ENCODE peak calls at places on chromosomes 1 and 21, in ten cellular contexts. A, D, S, E, R, U, P, M, J and V are unnamed samples.

GRCh38 chr1:25702101-25702775 is 85.6 kb downstream of the MAN1C1 start:
- DNase-seq in E (no peak), P (no peak), M (no peak), R (no peak), A (no peak), U (no peak), S (no peak), J (peak), D (no peak), V (no peak)

GRCh38 chr1:4837752-4838151 is 183.3 kb downstream of the AJAP1 start:
- DNase-seq in M (no peak), A (no peak), S (no peak), E (no peak), P (no peak), R (no peak), J (no peak), U (no peak), D (no peak), V (no peak)

GRCh38 chr1:232538224-232538942 is 91.5 kb downstream of the SIPA1L2 start:
- DNase-seq in M (no peak), J (peak), D (no peak), S (no peak), A (no peak), P (no peak), U (no peak), E (no peak), R (no peak), V (peak)

GRCh38 chr1:88985692-88986091 is 6.7 kb downstream of the KYAT3 start:
- DNase-seq in E (no peak), M (no peak), U (no peak), A (peak), S (no peak), P (no peak), R (no peak), D (no peak), J (no peak), V (no peak)

GRCh38 chr1:2236695-2237677 is 8.9 kb downstream of the SKI start:
- DNase-seq in D (no peak), P (no peak), M (peak), R (peak), S (no peak), U (peak), A (no peak), E (no peak), J (no peak), V (peak)

GRCh38 chr1:240917976-240918375 is 306.0 kb upstream of the GREM2 start:
- DNase-seq in S (no peak), P (no peak), U (no peak), A (no peak), R (no peak), M (no peak), D (no peak), J (no peak), E (no peak), V (no peak)

GRCh38 chr1:87227651-87228050 is 101.0 kb upstream of the LMO4 start:
- DNase-seq in E (no peak), P (no peak), R (no peak), D (no peak), M (no peak), U (no peak), A (no peak), S (no peak), J (no peak), V (no peak)

GRCh38 chr1:17436380-17437174 is 2.9 kb downstream of the RCC2 start:
- DNase-seq in U (no peak), A (no peak), M (no peak), S (peak), P (peak), J (no peak), R (peak), D (no peak), E (no peak), V (no peak)

GRCh38 chr1:24391882-24392603 is 21.5 kb downstream of the STPG1 start:
- DNase-seq in U (peak), S (peak), E (peak), J (peak), R (peak), M (peak), A (peak), D (peak), P (peak), V (peak)

GRCh38 chr1:8004803-8005573 is 21.1 kb downstream of the ERRFI1 start:
- DNase-seq in S (no peak), J (no peak), U (no peak), R (no peak), D (no peak), E (no peak), M (peak), A (peak), P (peak), V (peak)

GRCh38 chr21:34688145-34688544 is 19.4 kb downstream of the CLIC6 start:
- DNase-seq in E (no peak), P (no peak), S (no peak), R (no peak), M (peak), J (no peak), U (no peak), A (no peak), D (no peak), V (no peak)

GRCh38 chr1:92291372-92291999 is 7.3 kb downstream of the GLMN start:
- DNase-seq in E (no peak), J (peak), A (no peak), M (peak), S (peak), D (peak), R (peak), U (no peak), P (peak), V (peak)

GRCh38 chr21:45454081-45454923 is 49.3 kb downstream of the COL18A1 start:
- DNase-seq in E (no peak), P (no peak), M (no peak), S (no peak), R (no peak), U (no peak), J (no peak), A (no peak), D (no peak), V (no peak)

GRCh38 chr1:67213164-67213563 is 46.9 kb downstream of the IL23R start:
- DNase-seq in J (peak), U (no peak), R (peak), A (peak), D (peak), E (no peak), P (peak), M (peak), S (no peak), V (no peak)

GRCh38 chr1:9382923-9383491 is 90.3 kb downstream of the SPSB1 start:
- DNase-seq in P (no peak), R (no peak), A (no peak), S (no peak), E (no peak), U (no peak), M (no peak), D (no peak), J (no peak), V (no peak)

GRCh38 chr1:30310966-30311742 is 412.2 kb downstream of the MATN1 start:
- DNase-seq in M (no peak), D (no peak), U (no peak), R (no peak), P (no peak), S (no peak), E (no peak), J (no peak), A (no peak), V (no peak)

GRCh38 chr1:61141288-61142044 is 59.1 kb downstream of the NFIA start:
- DNase-seq in P (peak), E (no peak), S (no peak), D (no peak), A (peak), J (no peak), M (peak), U (no peak), R (peak), V (peak)

GRCh38 chr1:203361843-203362524 is 11.1 kb upstream of the FMOD start:
- DNase-seq in S (no peak), U (no peak), D (peak), J (no peak), P (no peak), R (no peak), A (no peak), M (peak), E (no peak), V (no peak)

GRCh38 chr1:173122958-173123852 is 72.5 kb upstream of the TNFSF18 start:
- DNase-seq in S (no peak), U (no peak), R (peak), D (peak), J (peak), M (peak), P (peak), E (no peak), A (peak), V (no peak)

GRCh38 chr1:162696286-162696862 is 64.1 kb downstream of the DDR2 start:
- DNase-seq in U (no peak), D (no peak), A (peak), M (no peak), P (peak), R (peak), E (no peak), J (peak), S (peak), V (peak)

GRCh38 chr1:45009956-45010854 is 919 bp downstream of the HECTD3 start:
- DNase-seq in J (no peak), A (peak), R (peak), S (no peak), D (no peak), P (peak), M (peak), U (no peak), E (no peak), V (peak)

GRCh38 chr1:224205438-224205840 is 22.4 kb downstream of the DEGS1 start:
- DNase-seq in E (peak), M (peak), A (no peak), J (no peak), D (peak), S (no peak), U (no peak), R (no peak), P (peak), V (no peak)

GRCh38 chr1:43419627-43420425 is 30.1 kb downstream of the SZT2 start:
- DNase-seq in M (no peak), S (no peak), E (no peak), P (no peak), J (no peak), U (no peak), R (no peak), D (no peak), A (no peak), V (no peak)